ENCODE peak calls at places on chromosome 5, in five cellular contexts. T, C, P, H and F are unnamed samples.

GRCh38 chr5:143938230-143938629 is 126.3 kb downstream of the HMHB1 start:
- DNase-seq in T (no peak), C (no peak), P (no peak), H (no peak), F (no peak)

GRCh38 chr5:151470440-151470839 is 23.0 kb downstream of the SLC36A1 start:
- DNase-seq in T (no peak), C (no peak), P (no peak), H (no peak), F (no peak)

GRCh38 chr5:153617190-153617589 is 126.7 kb downstream of the GRIA1 start:
- DNase-seq in T (no peak), C (no peak), P (no peak), H (no peak), F (no peak)

GRCh38 chr5:16768184-16768583 is 151.4 kb upstream of the RETREG1 start:
- DNase-seq in T (no peak), C (no peak), P (no peak), H (no peak), F (no peak)

GRCh38 chr5:68225188-68225910 is 9.8 kb downstream of the PIK3R1 start:
- DNase-seq in T (peak), C (no peak), P (no peak), H (no peak), F (no peak)

GRCh38 chr5:174383196-174384178 is 338.0 kb downstream of the NSG2 start:
- DNase-seq in T (peak), C (no peak), P (no peak), H (no peak), F (no peak)

GRCh38 chr5:137564475-137564961 is 65.4 kb upstream of the SPOCK1 start:
- DNase-seq in T (no peak), C (no peak), P (no peak), H (no peak), F (no peak)

GRCh38 chr5:41010572-41010971 is 60.6 kb downstream of the MROH2B start:
- DNase-seq in T (no peak), C (no peak), P (no peak), H (no peak), F (no peak)

GRCh38 chr5:63220244-63220643 is 641.6 kb downstream of the LRRC70 start:
- DNase-seq in T (no peak), C (no peak), P (no peak), H (no peak), F (no peak)

GRCh38 chr5:125199968-125200841 is 453.8 kb upstream of the ZNF608 start:
- DNase-seq in T (peak), C (peak), P (no peak), H (peak), F (no peak)

GRCh38 chr5:93585054-93585751 is 2.2 kb downstream of the NR2F1 start:
- DNase-seq in T (peak), C (no peak), P (no peak), H (peak), F (no peak)

GRCh38 chr5:124651663-124652513 is 94.6 kb downstream of the ZNF608 start:
- DNase-seq in T (peak), C (peak), P (peak), H (peak), F (no peak)

GRCh38 chr5:115472601-115473000 is 72.0 kb downstream of the FEM1C start:
- DNase-seq in T (no peak), C (no peak), P (no peak), H (no peak), F (no peak)

GRCh38 chr5:142540774-142541466 is 145.0 kb downstream of the FGF1 start:
- DNase-seq in T (no peak), C (no peak), P (no peak), H (no peak), F (no peak)

GRCh38 chr5:78731884-78732283 is 83.3 kb upstream of the LHFPL2 start:
- DNase-seq in T (no peak), C (no peak), P (no peak), H (no peak), F (no peak)

GRCh38 chr5:142947427-142947709 is 177.2 kb downstream of the ARHGAP26 start:
- DNase-seq in T (no peak), C (no peak), P (no peak), H (no peak), F (no peak)